ENCODE peak calls at places on chromosomes 16 and 17, in four cellular contexts. T is left ventricle myocardium inferior; L is CD4-positive, alpha-beta T cell; W is epithelial cell of prostate. J is an unnamed sample.

GRCh38 chr17:5485270-5486205 is at the start of gene DERL2:
- DNase-seq in T (no peak), L (no peak), W (no peak), J (no peak)

GRCh38 chr17:56598471-56598870 is 5.0 kb downstream of the NOG start:
- DNase-seq in T (no peak), W (no peak), L (no peak), J (no peak)

GRCh38 chr16:47446431-47446830 is 14.4 kb downstream of the ITFG1 start:
- DNase-seq in T (no peak), W (no peak), L (no peak), J (no peak)

GRCh38 chr17:69723741-69724140 is 309.2 kb downstream of the MAP2K6 start:
- DNase-seq in L (no peak), T (no peak), W (no peak), J (no peak)

GRCh38 chr17:40348562-40349476 is 15.7 kb downstream of the GJD3 start:
- DNase-seq in L (no peak), W (no peak), T (peak), J (no peak)

GRCh38 chr17:21177854-21178600 is 35.9 kb downstream of the TMEM11 start:
- DNase-seq in L (peak), T (no peak), W (no peak), J (no peak)

GRCh38 chr17:37488009-37488604 is 1.6 kb upstream of the DUSP14 start:
- DNase-seq in L (no peak), W (no peak), T (no peak), J (no peak)

GRCh38 chr17:42361781-42362186 is 26.5 kb downstream of the STAT3 start:
- DNase-seq in T (no peak), L (peak), W (no peak), J (no peak)

GRCh38 chr16:4332083-4332482 is 16.2 kb downstream of the GLIS2 start:
- DNase-seq in W (no peak), T (no peak), L (no peak), J (no peak)

DNA sequence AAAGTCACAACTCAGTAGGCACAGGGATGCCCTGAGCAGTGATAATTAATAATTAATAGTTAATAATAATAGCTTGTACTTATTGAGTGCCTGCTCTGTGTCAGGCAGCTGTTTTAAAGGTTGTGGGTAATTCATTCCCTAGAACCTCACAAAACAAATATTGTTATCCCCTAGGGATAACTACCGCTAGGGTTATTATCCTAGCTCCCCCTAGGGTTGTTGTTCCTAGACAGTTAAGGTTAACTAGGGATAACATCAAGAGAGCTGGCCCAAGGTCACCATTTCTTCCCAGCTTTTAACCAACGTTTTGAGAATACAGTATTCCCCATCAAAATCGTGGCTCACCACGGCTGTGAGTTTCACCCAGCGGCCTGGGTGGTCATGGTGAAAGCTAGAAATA is 180.1 kb downstream of the PRKCB start:
- DNase-seq in T (no peak), L (no peak), W (no peak), J (no peak)
- H3K27ac ChIP-seq in T (no peak), L (no peak), W (no peak), J (no peak)

GRCh38 chr16:82748026-82748425 is 121.3 kb downstream of the CDH13 start:
- DNase-seq in W (no peak), L (no peak), T (peak), J (no peak)

GRCh38 chr16:82750078-82750477 is 123.3 kb downstream of the CDH13 start:
- DNase-seq in T (no peak), L (no peak), W (no peak), J (no peak)

GRCh38 chr16:82741073-82741615 is 114.4 kb downstream of the CDH13 start:
- DNase-seq in T (no peak), L (no peak), W (peak), J (no peak)

DNA sequence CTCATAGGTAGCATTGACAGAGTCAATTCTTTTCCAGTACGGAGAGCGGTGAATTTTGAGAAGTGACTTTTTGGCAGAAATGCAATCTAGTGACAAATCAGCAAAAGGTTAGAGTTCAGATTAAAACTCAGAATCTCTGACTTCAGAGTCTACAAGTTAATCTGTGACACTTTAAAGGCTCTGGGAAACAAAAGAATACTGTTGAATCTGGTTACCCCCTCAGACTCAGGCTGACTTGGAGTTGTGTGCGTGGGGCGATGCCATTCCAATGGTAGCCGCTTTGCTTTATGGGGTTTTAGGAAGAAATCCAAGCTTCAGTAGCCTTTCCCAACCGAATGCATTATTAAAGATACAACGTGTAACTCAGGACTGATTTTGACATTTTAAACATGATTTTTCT is 118.2 kb downstream of the CDH13 start:
- DNase-seq in T (no peak), W (no peak), L (no peak), J (no peak)
- H3K27ac ChIP-seq in T (no peak), W (no peak), L (no peak), J (no peak)

GRCh38 chr17:12020595-12021590 is at the start of gene MAP2K4:
- DNase-seq in L (peak), T (peak), W (peak), J (peak)
- H3K27ac ChIP-seq in L (no peak), T (peak), W (peak), J (peak)

GRCh38 chr17:39212200-39212810 is 12.2 kb downstream of the RPL19 start:
- DNase-seq in L (no peak), W (no peak), T (no peak), J (no peak)

GRCh38 chr17:39210093-39210434 is 10.0 kb downstream of the RPL19 start:
- DNase-seq in L (no peak), T (no peak), W (no peak), J (no peak)

GRCh38 chr17:39209317-39210092 is 9.4 kb downstream of the RPL19 start:
- DNase-seq in T (peak), L (peak), W (no peak), J (peak)

GRCh38 chr17:39213852-39214251 is 11.9 kb downstream of the STAC2 start:
- DNase-seq in T (no peak), W (peak), L (no peak), J (no peak)

DNA sequence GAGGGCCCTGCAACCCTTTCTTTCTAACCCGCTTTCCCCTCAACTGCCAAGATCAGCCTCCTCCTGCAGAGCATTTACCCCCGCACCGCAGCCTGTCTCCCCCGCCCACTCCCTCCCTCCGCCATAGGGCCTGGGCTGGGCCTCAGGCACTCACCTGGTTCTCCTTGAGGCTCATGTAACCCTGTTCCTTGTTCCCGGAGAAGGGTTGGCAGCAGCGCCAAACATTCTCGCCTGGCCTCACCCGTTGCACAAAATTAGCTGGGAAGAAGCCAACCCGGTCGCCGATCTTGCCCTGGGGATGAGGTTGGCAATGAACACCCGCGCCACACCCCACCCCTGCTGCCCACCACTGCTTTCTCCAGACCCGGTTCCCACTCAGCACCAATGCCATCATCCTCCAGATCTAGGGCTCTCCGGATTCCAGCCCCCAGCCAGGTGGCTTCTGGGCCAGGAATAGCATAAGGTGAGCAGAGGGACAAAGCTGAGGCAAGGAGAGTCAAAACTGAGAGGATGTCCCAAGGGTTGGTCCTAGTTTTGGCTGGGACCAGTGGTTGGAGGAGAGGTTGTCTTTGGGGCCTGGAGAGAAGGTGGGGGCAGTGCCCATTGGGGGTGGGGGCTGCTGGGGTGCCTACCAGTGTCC is 12.8 kb downstream of the STAC2 start:
- DNase-seq in W (no peak), L (no peak), T (no peak), J (no peak)
- H3K27ac ChIP-seq in W (no peak), L (no peak), T (peak), J (no peak)

GRCh38 chr16:23524886-23525285 is 14.6 kb upstream of the GGA2 start:
- DNase-seq in W (no peak), L (no peak), T (no peak), J (no peak)

GRCh38 chr16:23530062-23530461 is 19.8 kb upstream of the GGA2 start:
- DNase-seq in W (no peak), L (no peak), T (no peak), J (no peak)

GRCh38 chr16:23527961-23528634 is 17.8 kb upstream of the GGA2 start:
- DNase-seq in W (no peak), T (no peak), L (no peak), J (no peak)

GRCh38 chr16:23532448-23532847 is 22.2 kb upstream of the GGA2 start:
- DNase-seq in T (no peak), W (no peak), L (no peak), J (no peak)

GRCh38 chr16:23528635-23529016 is 18.3 kb upstream of the GGA2 start:
- DNase-seq in T (no peak), W (no peak), L (no peak), J (no peak)
- H3K27ac ChIP-seq in T (peak), W (no peak), L (no peak), J (no peak)

DNA sequence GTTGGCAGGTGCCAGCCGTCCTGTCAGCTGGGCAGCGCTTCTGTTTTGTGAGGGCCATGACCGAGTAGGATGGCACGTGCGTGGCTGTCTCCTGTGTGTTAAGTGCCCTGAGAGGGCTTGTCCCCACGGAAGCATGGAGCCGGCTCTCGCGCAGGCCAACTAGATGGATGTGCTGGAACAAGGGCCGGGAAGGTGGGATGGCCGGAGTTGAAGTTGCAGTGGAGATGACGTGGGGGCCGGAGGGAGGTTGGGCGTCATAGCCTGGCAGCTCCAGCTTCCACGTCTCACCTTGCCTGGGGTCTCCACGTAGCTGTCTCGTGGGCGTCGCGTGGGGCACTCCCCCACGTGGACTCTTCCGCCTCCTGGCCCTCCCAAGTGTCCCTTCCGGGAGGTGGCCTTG is 27.7 kb downstream of the TBCD start:
- DNase-seq in T (no peak), L (no peak), W (no peak), J (no peak)
- H3K27ac ChIP-seq in T (no peak), L (no peak), W (no peak), J (no peak)

GRCh38 chr17:45428954-45429337 is 3.7 kb downstream of the ARHGAP27 start:
- DNase-seq in W (no peak), T (no peak), L (peak), J (no peak)
- H3K27ac ChIP-seq in W (no peak), T (no peak), L (no peak), J (no peak)

GRCh38 chr17:75975757-75976174 is 3.2 kb downstream of the ACOX1 start:
- DNase-seq in T (no peak), W (no peak), L (no peak), J (no peak)
- H3K27ac ChIP-seq in T (peak), W (no peak), L (no peak), J (no peak)

GRCh38 chr16:84826558-84826941 is 6.8 kb downstream of the CRISPLD2 start:
- DNase-seq in T (peak), W (no peak), L (no peak), J (no peak)
- H3K27ac ChIP-seq in T (peak), W (no peak), L (no peak), J (no peak)

DNA sequence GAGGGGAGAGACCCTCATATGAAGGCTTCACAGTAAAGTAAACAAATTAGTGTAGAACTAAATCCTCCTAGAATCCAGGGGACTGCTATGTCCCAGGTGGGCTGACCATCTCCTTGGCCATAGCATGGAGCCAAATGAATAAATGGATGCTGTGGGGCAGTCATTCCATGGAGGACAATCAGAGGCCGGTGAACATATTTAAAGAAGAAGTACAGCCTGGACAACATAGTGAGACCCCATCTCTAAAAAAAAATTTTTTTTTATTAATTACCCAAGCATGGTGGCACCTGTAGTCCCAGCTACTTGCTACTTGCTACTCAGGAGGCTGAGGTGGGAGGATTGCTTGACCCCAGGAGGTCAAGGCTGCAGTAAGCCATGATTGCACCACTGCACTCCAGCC is 5.3 kb upstream of the CBFB start:
- DNase-seq in L (no peak), W (no peak), T (no peak), J (no peak)
- H3K27ac ChIP-seq in L (no peak), W (no peak), T (no peak), J (no peak)